ENCODE peak calls at places on chromosomes 6 and 20, in seven cellular contexts. One of them, this sample, is unnamed.

GRCh38 chr20:62174021-62174804 is 8.6 kb upstream of the MTG2 start:
- DNase-seq in heart left ventricle: peak; percentile 24
- DNase-seq in endothelial cell: no peak
- DNase-seq in tibial nerve: no peak
- DNase-seq in esophagus squamous epithelium: no peak
- DNase-seq in WERI-Rb-1: no peak
- DNase-seq in lung: no peak
- DNase-seq in this sample: no peak

GRCh38 chr6:73803562-73804221 is 107.7 kb downstream of the CD109 start:
- DNase-seq in heart left ventricle: no peak
- DNase-seq in endothelial cell: peak; percentile 68
- DNase-seq in tibial nerve: no peak
- DNase-seq in esophagus squamous epithelium: no peak
- DNase-seq in WERI-Rb-1: peak; percentile 58
- DNase-seq in lung: no peak
- DNase-seq in this sample: peak; percentile 6

GRCh38 chr6:110620065-110620464 is 143.7 kb upstream of the SLC22A16 start:
- DNase-seq in heart left ventricle: no peak
- DNase-seq in endothelial cell: no peak
- DNase-seq in tibial nerve: no peak
- DNase-seq in esophagus squamous epithelium: no peak
- DNase-seq in WERI-Rb-1: no peak
- DNase-seq in lung: no peak
- DNase-seq in this sample: no peak

GRCh38 chr20:1336699-1337387 is 7.9 kb upstream of the SDCBP2 start:
- DNase-seq in heart left ventricle: peak; percentile 91
- DNase-seq in endothelial cell: no peak
- DNase-seq in tibial nerve: no peak
- DNase-seq in esophagus squamous epithelium: no peak
- DNase-seq in WERI-Rb-1: no peak
- DNase-seq in lung: peak; percentile 78
- DNase-seq in this sample: peak; percentile 31

GRCh38 chr6:139338845-139339244 is 35.6 kb downstream of the CITED2 start:
- DNase-seq in heart left ventricle: no peak
- DNase-seq in endothelial cell: no peak
- DNase-seq in tibial nerve: no peak
- DNase-seq in esophagus squamous epithelium: no peak
- DNase-seq in WERI-Rb-1: no peak
- DNase-seq in lung: no peak
- DNase-seq in this sample: no peak

GRCh38 chr20:1479831-1480595 is 11.2 kb downstream of the SIRPB2 start:
- DNase-seq in heart left ventricle: no peak
- DNase-seq in endothelial cell: no peak
- DNase-seq in tibial nerve: no peak
- DNase-seq in esophagus squamous epithelium: no peak
- DNase-seq in WERI-Rb-1: no peak
- DNase-seq in lung: no peak
- DNase-seq in this sample: no peak

GRCh38 chr20:61933481-61933950 is 132.2 kb downstream of the TAF4 start:
- DNase-seq in heart left ventricle: no peak
- DNase-seq in endothelial cell: no peak
- DNase-seq in tibial nerve: peak; percentile 2
- DNase-seq in esophagus squamous epithelium: no peak
- DNase-seq in WERI-Rb-1: peak; percentile 3
- DNase-seq in lung: no peak
- DNase-seq in this sample: no peak

GRCh38 chr6:79522609-79523008 is 14.6 kb downstream of the LCA5 start:
- DNase-seq in heart left ventricle: no peak
- DNase-seq in endothelial cell: no peak
- DNase-seq in tibial nerve: no peak
- DNase-seq in esophagus squamous epithelium: no peak
- DNase-seq in WERI-Rb-1: no peak
- DNase-seq in lung: no peak
- DNase-seq in this sample: no peak

GRCh38 chr6:33672808-33673207 is 38.7 kb downstream of the UQCC2 start:
- DNase-seq in heart left ventricle: peak; percentile 92
- DNase-seq in endothelial cell: no peak
- DNase-seq in tibial nerve: peak; percentile 87
- DNase-seq in esophagus squamous epithelium: no peak
- DNase-seq in WERI-Rb-1: no peak
- DNase-seq in lung: peak; percentile 72
- DNase-seq in this sample: no peak

GRCh38 chr20:6994452-6994851 is 227.0 kb downstream of the BMP2 start:
- DNase-seq in heart left ventricle: no peak
- DNase-seq in endothelial cell: no peak
- DNase-seq in tibial nerve: no peak
- DNase-seq in esophagus squamous epithelium: no peak
- DNase-seq in WERI-Rb-1: no peak
- DNase-seq in lung: no peak
- DNase-seq in this sample: no peak

GRCh38 chr6:44439270-44440045 is 52.0 kb downstream of the CDC5L start:
- DNase-seq in heart left ventricle: no peak
- DNase-seq in endothelial cell: no peak
- DNase-seq in tibial nerve: no peak
- DNase-seq in esophagus squamous epithelium: no peak
- DNase-seq in WERI-Rb-1: no peak
- DNase-seq in lung: no peak
- DNase-seq in this sample: peak; percentile 19

GRCh38 chr20:38434310-38434741 is 802 bp downstream of the SNHG17 start:
- DNase-seq in heart left ventricle: no peak
- DNase-seq in endothelial cell: peak; percentile 22
- DNase-seq in tibial nerve: no peak
- DNase-seq in esophagus squamous epithelium: no peak
- DNase-seq in WERI-Rb-1: peak; percentile 14
- DNase-seq in lung: no peak
- DNase-seq in this sample: peak; percentile 30

GRCh38 chr20:39057911-39058310 is 95.8 kb downstream of the DHX35 start:
- DNase-seq in heart left ventricle: no peak
- DNase-seq in endothelial cell: no peak
- DNase-seq in tibial nerve: no peak
- DNase-seq in esophagus squamous epithelium: no peak
- DNase-seq in WERI-Rb-1: no peak
- DNase-seq in lung: no peak
- DNase-seq in this sample: no peak

GRCh38 chr20:17059465-17059864 is 167.4 kb upstream of the PCSK2 start:
- DNase-seq in heart left ventricle: no peak
- DNase-seq in endothelial cell: no peak
- DNase-seq in tibial nerve: no peak
- DNase-seq in esophagus squamous epithelium: no peak
- DNase-seq in WERI-Rb-1: no peak
- DNase-seq in lung: peak; percentile 32
- DNase-seq in this sample: no peak

GRCh38 chr6:41770381-41771057 is 9.2 kb downstream of the FRS3 start:
- DNase-seq in heart left ventricle: no peak
- DNase-seq in endothelial cell: no peak
- DNase-seq in tibial nerve: no peak
- DNase-seq in esophagus squamous epithelium: no peak
- DNase-seq in WERI-Rb-1: no peak
- DNase-seq in lung: no peak
- DNase-seq in this sample: no peak

GRCh38 chr6:161029195-161029809 is 37.7 kb downstream of the MAP3K4 start:
- DNase-seq in heart left ventricle: no peak
- DNase-seq in endothelial cell: no peak
- DNase-seq in tibial nerve: no peak
- DNase-seq in esophagus squamous epithelium: no peak
- DNase-seq in WERI-Rb-1: no peak
- DNase-seq in lung: no peak
- DNase-seq in this sample: peak; percentile 9

GRCh38 chr6:147530132-147531060 is 21.9 kb downstream of the SAMD5 start:
- DNase-seq in heart left ventricle: no peak
- DNase-seq in endothelial cell: no peak
- DNase-seq in tibial nerve: no peak
- DNase-seq in esophagus squamous epithelium: no peak
- DNase-seq in WERI-Rb-1: no peak
- DNase-seq in lung: no peak
- DNase-seq in this sample: peak; percentile 10

GRCh38 chr6:93036835-93037234 is 382.5 kb downstream of the EPHA7 start:
- DNase-seq in heart left ventricle: no peak
- DNase-seq in endothelial cell: no peak
- DNase-seq in tibial nerve: no peak
- DNase-seq in esophagus squamous epithelium: no peak
- DNase-seq in WERI-Rb-1: no peak
- DNase-seq in lung: no peak
- DNase-seq in this sample: no peak

GRCh38 chr6:143206550-143206949 is 145.9 kb downstream of the AIG1 start:
- DNase-seq in heart left ventricle: no peak
- DNase-seq in endothelial cell: no peak
- DNase-seq in tibial nerve: no peak
- DNase-seq in esophagus squamous epithelium: no peak
- DNase-seq in WERI-Rb-1: no peak
- DNase-seq in lung: no peak
- DNase-seq in this sample: no peak

GRCh38 chr6:46730918-46731461 is 4.2 kb downstream of the PLA2G7 start:
- DNase-seq in heart left ventricle: no peak
- DNase-seq in endothelial cell: no peak
- DNase-seq in tibial nerve: no peak
- DNase-seq in esophagus squamous epithelium: no peak
- DNase-seq in WERI-Rb-1: no peak
- DNase-seq in lung: no peak
- DNase-seq in this sample: no peak

GRCh38 chr20:17819395-17820093 is 119.8 kb downstream of the BANF2 start:
- DNase-seq in heart left ventricle: no peak
- DNase-seq in endothelial cell: no peak
- DNase-seq in tibial nerve: no peak
- DNase-seq in esophagus squamous epithelium: no peak
- DNase-seq in WERI-Rb-1: no peak
- DNase-seq in lung: no peak
- DNase-seq in this sample: no peak

GRCh38 chr6:14734416-14735340 is 511.2 kb upstream of the JARID2 start:
- DNase-seq in heart left ventricle: no peak
- DNase-seq in endothelial cell: no peak
- DNase-seq in tibial nerve: no peak
- DNase-seq in esophagus squamous epithelium: no peak
- DNase-seq in WERI-Rb-1: no peak
- DNase-seq in lung: no peak
- DNase-seq in this sample: peak; percentile 67

GRCh38 chr20:38133680-38134426 is 31.2 kb downstream of the TGM2 start:
- DNase-seq in heart left ventricle: no peak
- DNase-seq in endothelial cell: no peak
- DNase-seq in tibial nerve: no peak
- DNase-seq in esophagus squamous epithelium: no peak
- DNase-seq in WERI-Rb-1: no peak
- DNase-seq in lung: no peak
- DNase-seq in this sample: no peak

DNA sequence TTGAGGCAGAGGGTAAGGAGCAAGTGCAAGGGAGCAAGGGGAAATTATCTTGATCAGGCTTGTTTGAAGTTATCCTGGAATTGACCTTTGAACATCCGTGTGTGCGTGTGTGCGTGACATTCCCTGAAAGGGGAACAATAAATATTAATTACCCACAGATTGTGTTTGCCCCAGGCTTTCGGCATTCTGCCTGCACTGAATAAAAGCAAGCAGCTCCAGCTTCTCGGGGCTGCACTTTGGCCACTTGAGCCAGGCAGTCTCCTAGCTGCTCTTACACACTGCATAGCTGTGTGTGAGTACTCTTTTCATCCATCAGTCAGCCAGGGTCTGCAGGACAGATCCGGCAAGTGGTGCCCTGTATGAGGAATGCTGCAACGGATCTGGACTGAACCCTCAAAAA is 107.7 kb upstream of the BTN3A2 start:
- DNase-seq in heart left ventricle: no peak
- DNase-seq in endothelial cell: no peak
- DNase-seq in tibial nerve: no peak
- DNase-seq in esophagus squamous epithelium: no peak
- DNase-seq in WERI-Rb-1: no peak
- DNase-seq in lung: no peak
- DNase-seq in this sample: no peak
- TF ChIP-seq CTCF in heart left ventricle: no peak
- TF ChIP-seq CTCF in endothelial cell: no peak
- TF ChIP-seq CTCF in tibial nerve: no peak
- TF ChIP-seq CTCF in esophagus squamous epithelium: no peak
- TF ChIP-seq CTCF in WERI-Rb-1: no peak
- TF ChIP-seq CTCF in lung: no peak
- TF ChIP-seq CTCF in this sample: no peak

GRCh38 chr20:21303061-21303871 is at the start of gene XRN2:
- DNase-seq in heart left ventricle: peak; percentile 98
- DNase-seq in endothelial cell: peak; percentile 95
- DNase-seq in tibial nerve: peak; percentile 90
- DNase-seq in esophagus squamous epithelium: peak; percentile 64
- DNase-seq in WERI-Rb-1: peak; percentile 94
- DNase-seq in lung: peak; percentile 97
- DNase-seq in this sample: peak; percentile 96
- TF ChIP-seq CTCF in heart left ventricle: no peak
- TF ChIP-seq CTCF in endothelial cell: no peak
- TF ChIP-seq CTCF in tibial nerve: peak; percentile 40
- TF ChIP-seq CTCF in esophagus squamous epithelium: no peak
- TF ChIP-seq CTCF in WERI-Rb-1: peak; percentile 2
- TF ChIP-seq CTCF in lung: no peak
- TF ChIP-seq CTCF in this sample: no peak

DNA sequence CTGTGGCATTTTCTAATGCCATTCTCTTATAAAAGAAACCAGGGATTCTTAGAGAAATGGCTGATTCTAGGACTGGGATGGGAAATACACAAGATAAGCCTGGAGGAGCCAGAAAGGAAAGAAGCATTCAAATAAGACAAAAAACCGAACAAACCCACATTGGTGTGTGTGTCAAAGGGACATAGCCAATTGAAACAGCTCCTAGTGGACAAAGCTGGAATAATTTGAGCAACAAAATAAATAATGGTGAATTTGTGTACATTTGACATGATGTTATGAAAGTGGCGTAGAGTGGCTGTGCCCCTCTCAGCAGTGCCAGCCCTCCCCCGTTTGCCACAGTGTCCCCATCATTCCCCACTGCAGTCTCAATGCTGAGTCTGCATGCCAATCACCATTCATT is 55.5 kb downstream of the B3GAT2 start:
- DNase-seq in heart left ventricle: no peak
- DNase-seq in endothelial cell: no peak
- DNase-seq in tibial nerve: no peak
- DNase-seq in esophagus squamous epithelium: no peak
- DNase-seq in WERI-Rb-1: no peak
- DNase-seq in lung: no peak
- DNase-seq in this sample: no peak
- TF ChIP-seq CTCF in heart left ventricle: no peak
- TF ChIP-seq CTCF in endothelial cell: peak; percentile 49
- TF ChIP-seq CTCF in tibial nerve: no peak
- TF ChIP-seq CTCF in esophagus squamous epithelium: no peak
- TF ChIP-seq CTCF in WERI-Rb-1: peak; percentile 30
- TF ChIP-seq CTCF in lung: no peak
- TF ChIP-seq CTCF in this sample: no peak

GRCh38 chr20:50843331-50844276 is 48.7 kb downstream of the BCAS4 start:
- DNase-seq in heart left ventricle: no peak
- DNase-seq in endothelial cell: no peak
- DNase-seq in tibial nerve: no peak
- DNase-seq in esophagus squamous epithelium: no peak
- DNase-seq in WERI-Rb-1: no peak
- DNase-seq in lung: no peak
- DNase-seq in this sample: no peak

GRCh38 chr20:50845566-50846211 is 50.8 kb downstream of the BCAS4 start:
- DNase-seq in heart left ventricle: no peak
- DNase-seq in endothelial cell: no peak
- DNase-seq in tibial nerve: no peak
- DNase-seq in esophagus squamous epithelium: no peak
- DNase-seq in WERI-Rb-1: no peak
- DNase-seq in lung: no peak
- DNase-seq in this sample: no peak

GRCh38 chr20:50848341-50848808 is 53.5 kb downstream of the BCAS4 start:
- DNase-seq in heart left ventricle: no peak
- DNase-seq in endothelial cell: no peak
- DNase-seq in tibial nerve: no peak
- DNase-seq in esophagus squamous epithelium: no peak
- DNase-seq in WERI-Rb-1: no peak
- DNase-seq in lung: peak; percentile 43
- DNase-seq in this sample: no peak

GRCh38 chr20:50842821-50843220 is 48.0 kb downstream of the BCAS4 start:
- DNase-seq in heart left ventricle: no peak
- DNase-seq in endothelial cell: no peak
- DNase-seq in tibial nerve: no peak
- DNase-seq in esophagus squamous epithelium: no peak
- DNase-seq in WERI-Rb-1: no peak
- DNase-seq in lung: no peak
- DNase-seq in this sample: no peak

GRCh38 chr20:50844430-50845100 is 49.7 kb downstream of the BCAS4 start:
- DNase-seq in heart left ventricle: no peak
- DNase-seq in endothelial cell: no peak
- DNase-seq in tibial nerve: no peak
- DNase-seq in esophagus squamous epithelium: no peak
- DNase-seq in WERI-Rb-1: no peak
- DNase-seq in lung: no peak
- DNase-seq in this sample: peak; percentile 92
- TF ChIP-seq CTCF in heart left ventricle: no peak
- TF ChIP-seq CTCF in endothelial cell: no peak
- TF ChIP-seq CTCF in tibial nerve: no peak
- TF ChIP-seq CTCF in esophagus squamous epithelium: no peak
- TF ChIP-seq CTCF in WERI-Rb-1: no peak
- TF ChIP-seq CTCF in lung: no peak
- TF ChIP-seq CTCF in this sample: no peak